ENCODE peak calls at places on chromosomes 1 and 21, in four cellular contexts. K is SK-N-SH, D is GM12878, C is K562. V is an unnamed sample.

GRCh38 chr1:219666242-219666641 is 53.3 kb upstream of the ZC3H11B start:
- DNase-seq in K (no peak), C (no peak), D (no peak), V (no peak)

GRCh38 chr1:53172751-53173498 is 23.7 kb upstream of the CPT2 start:
- DNase-seq in C (peak), D (no peak), K (peak), V (no peak)

GRCh38 chr1:189434461-189434860 is 1043.2 kb downstream of the BRINP3 start:
- DNase-seq in D (no peak), K (no peak), C (no peak), V (no peak)

GRCh38 chr21:44865561-44866280 is 7.8 kb downstream of the PTTG1IP start:
- DNase-seq in K (no peak), C (no peak), D (no peak), V (no peak)

GRCh38 chr1:74822851-74823443 is 90.0 kb downstream of the TYW3 start:
- DNase-seq in C (no peak), K (no peak), D (no peak), V (no peak)

GRCh38 chr21:36980280-36981048 is 14.0 kb upstream of the HLCS start:
- DNase-seq in C (no peak), K (peak), D (no peak), V (peak)

GRCh38 chr1:84090447-84091244 is 53.4 kb upstream of the PRKACB start:
- DNase-seq in D (no peak), K (no peak), C (no peak), V (no peak)

GRCh38 chr1:77940921-77941570 is 37.8 kb downstream of the FUBP1 start:
- DNase-seq in D (no peak), C (no peak), K (no peak), V (no peak)

GRCh38 chr1:222372221-222372620 is 175.7 kb downstream of the HHIPL2 start:
- DNase-seq in K (no peak), C (no peak), D (no peak), V (no peak)

GRCh38 chr1:39080884-39081265 is 54.7 kb downstream of the NDUFS5 start:
- DNase-seq in K (no peak), C (peak), D (no peak), V (peak)

GRCh38 chr1:184664042-184664659 is 90.5 kb downstream of the EDEM3 start:
- DNase-seq in K (peak), C (peak), D (no peak), V (peak)

GRCh38 chr1:6358757-6359567 is 34.6 kb downstream of the ACOT7 start:
- DNase-seq in D (no peak), K (peak), C (no peak), V (no peak)

GRCh38 chr1:161119379-161120061 is 1.6 kb downstream of the NIT1 start:
- DNase-seq in D (no peak), C (peak), K (peak), V (peak)

GRCh38 chr1:26541816-26542711 is 12.5 kb downstream of the RPS6KA1 start:
- DNase-seq in K (peak), D (peak), C (peak), V (peak)

GRCh38 chr1:48469616-48470500 is 2.1 kb downstream of the SPATA6 start:
- DNase-seq in C (no peak), D (no peak), K (no peak), V (no peak)

GRCh38 chr1:54118704-54119103 is 34.1 kb downstream of the CDCP2 start:
- DNase-seq in D (no peak), K (no peak), C (no peak), V (no peak)

GRCh38 chr21:42988234-42988965 is 14.0 kb downstream of the PKNOX1 start:
- DNase-seq in D (no peak), C (no peak), K (no peak), V (no peak)

GRCh38 chr1:38129971-38130370 is 83.4 kb upstream of the POU3F1 start:
- DNase-seq in D (no peak), C (no peak), K (no peak), V (no peak)

GRCh38 chr1:40872266-40872665 is 10.1 kb upstream of the CITED4 start:
- DNase-seq in K (no peak), C (no peak), D (no peak), V (no peak)

GRCh38 chr1:14980801-14981200 is 172.7 kb upstream of the TMEM51 start:
- DNase-seq in K (no peak), D (no peak), C (peak), V (no peak)

GRCh38 chr1:19120070-19120469 is 90.0 kb downstream of the UBR4 start:
- DNase-seq in K (no peak), C (no peak), D (no peak), V (no peak)

GRCh38 chr1:226310637-226311195 is 1.8 kb upstream of the LIN9 start:
- DNase-seq in K (no peak), C (peak), D (no peak), V (no peak)

GRCh38 chr21:40847956-40848355 is 998 bp upstream of the DSCAM start:
- DNase-seq in K (no peak), D (no peak), C (no peak), V (no peak)

GRCh38 chr21:41740604-41741252 is 26.1 kb downstream of the RIPK4 start:
- DNase-seq in K (no peak), C (no peak), D (no peak), V (no peak)

GRCh38 chr1:147171399-147172167 is 687 bp downstream of the PRKAB2 start:
- DNase-seq in K (peak), C (peak), D (no peak), V (no peak)

GRCh38 chr1:117166076-117166475 is 44.5 kb upstream of the TRIM45 start:
- DNase-seq in D (no peak), C (no peak), K (no peak), V (no peak)

GRCh38 chr1:235049217-235049616 is 79.4 kb downstream of the TOMM20 start:
- DNase-seq in C (no peak), D (no peak), K (no peak), V (no peak)

GRCh38 chr1:22712502-22713271 is 2.0 kb downstream of the EPHB2 start:
- DNase-seq in K (peak), C (no peak), D (no peak), V (no peak)

GRCh38 chr1:159914252-159915018 is 10.9 kb downstream of the TAGLN2 start:
- DNase-seq in C (no peak), K (no peak), D (no peak), V (no peak)

GRCh38 chr1:219273088-219273686 is 99.5 kb downstream of the LYPLAL1 start:
- DNase-seq in D (no peak), K (no peak), C (no peak), V (no peak)

GRCh38 chr1:41939194-41939593 is 20.5 kb upstream of the HIVEP3 start:
- DNase-seq in C (no peak), K (no peak), D (no peak), V (peak)

GRCh38 chr21:43991447-43991991 is 20.6 kb upstream of the TRAPPC10 start:
- DNase-seq in D (no peak), C (no peak), K (no peak), V (no peak)

GRCh38 chr1:204342310-204342709 is 17.4 kb downstream of the PLEKHA6 start:
- DNase-seq in D (no peak), C (no peak), K (no peak), V (no peak)

GRCh38 chr21:34794686-34795085 is 125.9 kb downstream of the CLIC6 start:
- DNase-seq in D (no peak), K (no peak), C (no peak), V (no peak)

GRCh38 chr1:20896824-20897223 is 109.7 kb upstream of the HP1BP3 start:
- DNase-seq in K (no peak), D (no peak), C (no peak), V (no peak)

GRCh38 chr1:172266528-172267174 is 153.8 kb upstream of the C1orf105 start:
- DNase-seq in D (no peak), C (no peak), K (no peak), V (no peak)

GRCh38 chr1:28127617-28128257 is 39.3 kb upstream of the EYA3 start:
- DNase-seq in D (peak), K (no peak), C (no peak), V (no peak)

GRCh38 chr21:17495680-17496079 is 17.2 kb upstream of the CXADR start:
- DNase-seq in C (no peak), K (no peak), D (no peak), V (no peak)

GRCh38 chr1:118990513-118991131 is 2.5 kb upstream of the TBX15 start:
- DNase-seq in D (no peak), K (no peak), C (no peak), V (no peak)

GRCh38 chr1:118992868-118993711 is 4.9 kb upstream of the TBX15 start:
- DNase-seq in K (no peak), D (no peak), C (no peak), V (peak)

GRCh38 chr1:118992426-118992825 is 4.3 kb upstream of the TBX15 start:
- DNase-seq in C (no peak), D (no peak), K (no peak), V (no peak)

GRCh38 chr1:118989878-118990378 is 1.8 kb upstream of the TBX15 start:
- DNase-seq in K (no peak), C (no peak), D (no peak), V (peak)

GRCh38 chr1:118991448-118991847 is 3.3 kb upstream of the TBX15 start:
- DNase-seq in D (no peak), C (no peak), K (no peak), V (no peak)
- TF ChIP-seq USF1 in D (no peak), C (no peak), K (no peak), V (no peak)

GRCh38 chr1:183209533-183210158 is 23.6 kb downstream of the LAMC2 start:
- DNase-seq in K (no peak), D (no peak), C (no peak), V (no peak)
- TF ChIP-seq USF1 in K (no peak), D (no peak), C (no peak), V (no peak)

DNA sequence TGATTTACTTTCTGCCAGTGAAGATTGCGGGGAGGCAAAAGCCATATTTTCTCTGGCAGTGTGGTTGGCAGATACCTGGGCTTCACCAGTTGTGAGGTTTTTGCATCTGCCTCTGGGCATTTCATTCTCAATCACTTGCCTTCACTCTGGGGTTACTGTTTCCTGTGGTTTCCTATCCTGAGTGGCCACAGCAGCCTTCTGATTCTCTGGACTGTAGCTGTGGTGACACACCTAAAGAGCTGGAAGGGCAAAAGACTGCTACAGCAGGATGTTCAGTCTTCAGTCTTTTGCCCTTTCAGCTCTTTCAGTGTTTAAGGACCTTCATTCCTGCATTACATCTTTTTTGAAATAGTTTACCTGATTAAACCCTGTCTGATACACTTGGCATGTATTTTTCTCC is 50.5 kb upstream of the GPR52 start:
- DNase-seq in K (no peak), C (no peak), D (no peak), V (no peak)
- TF ChIP-seq USF1 in K (no peak), C (no peak), D (no peak), V (no peak)

DNA sequence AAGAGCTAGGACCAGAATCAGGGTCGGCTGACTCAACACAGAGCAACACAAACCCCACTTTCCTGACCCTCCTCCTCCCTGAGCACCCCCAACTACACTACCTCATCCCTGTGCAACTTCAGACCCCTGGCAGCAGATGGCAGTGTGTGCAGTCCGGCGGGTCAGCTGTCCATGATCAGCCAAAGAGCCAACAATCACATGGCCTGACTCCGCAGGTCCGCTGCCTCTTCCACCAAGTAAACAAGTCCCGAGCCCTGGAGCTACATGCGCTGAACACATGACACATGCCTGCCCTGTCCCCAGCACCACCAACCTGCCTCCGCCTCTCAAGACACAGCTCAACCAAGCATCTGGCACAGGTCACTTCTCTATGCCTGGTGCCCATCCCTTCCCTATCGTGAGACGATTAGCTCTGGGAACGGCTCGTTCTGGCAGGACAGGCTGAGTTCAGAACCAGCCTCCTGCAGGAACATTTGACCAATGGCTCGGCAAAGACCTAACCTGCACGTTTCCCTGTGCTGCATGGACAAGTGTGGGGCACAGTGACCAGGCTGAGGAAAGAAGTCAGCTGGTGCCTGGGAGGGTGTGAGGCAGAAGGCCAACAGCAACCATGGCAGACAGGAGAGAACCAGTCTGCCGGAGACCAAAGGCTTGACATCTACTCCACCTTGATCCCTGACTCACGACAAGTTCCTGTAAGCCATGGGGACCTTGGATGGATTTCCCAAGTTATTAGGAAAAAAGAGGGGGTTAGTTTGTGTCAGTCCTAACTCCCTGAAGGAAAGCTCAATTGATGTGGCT is 60.3 kb downstream of the CD46 start:
- DNase-seq in C (peak), K (peak), D (no peak), V (peak)
- TF ChIP-seq USF1 in C (peak), K (no peak), D (no peak), V (peak)

GRCh38 chr1:70278710-70279109 is 57.5 kb downstream of the SRSF11 start:
- DNase-seq in C (no peak), K (no peak), D (no peak), V (no peak)

GRCh38 chr1:70290248-70290647 is 64.3 kb downstream of the ANKRD13C start:
- DNase-seq in D (no peak), C (no peak), K (no peak), V (no peak)

GRCh38 chr1:70286453-70286852 is 65.3 kb downstream of the SRSF11 start:
- DNase-seq in D (no peak), K (no peak), C (no peak), V (no peak)

GRCh38 chr1:70288171-70288570 is 66.4 kb downstream of the ANKRD13C start:
- DNase-seq in K (no peak), C (no peak), D (no peak), V (no peak)

GRCh38 chr1:70284366-70284765 is 63.2 kb downstream of the SRSF11 start:
- DNase-seq in C (no peak), D (no peak), K (no peak), V (no peak)
- TF ChIP-seq USF1 in C (no peak), D (no peak), K (no peak), V (no peak)

GRCh38 chr1:215555531-215555930 is 11.6 kb upstream of the KCTD3 start:
- DNase-seq in C (no peak), K (no peak), D (no peak), V (no peak)

GRCh38 chr1:215557992-215558626 is 9.0 kb upstream of the KCTD3 start:
- DNase-seq in D (no peak), C (no peak), K (no peak), V (no peak)

GRCh38 chr1:215557504-215557903 is 9.6 kb upstream of the KCTD3 start:
- DNase-seq in K (no peak), D (no peak), C (no peak), V (no peak)

GRCh38 chr1:215554865-215555264 is 12.2 kb upstream of the KCTD3 start:
- DNase-seq in D (no peak), K (no peak), C (no peak), V (no peak)

DNA sequence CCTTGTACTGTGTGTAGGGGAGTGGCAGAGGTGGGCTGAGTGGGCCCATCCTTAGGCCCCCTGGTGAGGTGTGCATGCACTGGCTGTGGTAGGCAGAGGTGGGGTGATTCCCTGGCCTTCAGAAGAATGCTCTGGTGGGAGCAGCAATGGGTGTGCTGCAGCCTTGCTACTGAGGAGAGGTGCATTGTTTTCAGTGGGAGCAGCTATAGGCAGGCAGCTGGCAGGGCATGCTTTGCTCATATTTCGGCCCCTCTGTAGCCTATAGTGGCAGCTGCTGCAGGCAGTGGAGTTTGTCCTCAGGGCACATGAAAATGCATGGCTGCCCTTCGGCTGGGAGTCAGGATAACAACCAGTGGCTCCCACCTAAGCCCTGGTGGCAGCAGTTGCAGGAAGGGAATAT is 10.1 kb upstream of the KCTD3 start:
- DNase-seq in D (no peak), K (no peak), C (no peak), V (no peak)
- TF ChIP-seq USF1 in D (no peak), K (no peak), C (no peak), V (no peak)

GRCh38 chr1:16243936-16244649 is 7.1 kb upstream of the CPLANE2 start:
- DNase-seq in K (peak), D (peak), C (peak), V (peak)

GRCh38 chr1:16243408-16243690 is 6.4 kb upstream of the CPLANE2 start:
- DNase-seq in C (no peak), D (no peak), K (no peak), V (no peak)

GRCh38 chr1:16246961-16247360 is 10.0 kb upstream of the CPLANE2 start:
- DNase-seq in D (no peak), K (no peak), C (no peak), V (no peak)

GRCh38 chr1:16244650-16245285 is 7.8 kb upstream of the CPLANE2 start:
- DNase-seq in D (no peak), K (no peak), C (no peak), V (no peak)

DNA sequence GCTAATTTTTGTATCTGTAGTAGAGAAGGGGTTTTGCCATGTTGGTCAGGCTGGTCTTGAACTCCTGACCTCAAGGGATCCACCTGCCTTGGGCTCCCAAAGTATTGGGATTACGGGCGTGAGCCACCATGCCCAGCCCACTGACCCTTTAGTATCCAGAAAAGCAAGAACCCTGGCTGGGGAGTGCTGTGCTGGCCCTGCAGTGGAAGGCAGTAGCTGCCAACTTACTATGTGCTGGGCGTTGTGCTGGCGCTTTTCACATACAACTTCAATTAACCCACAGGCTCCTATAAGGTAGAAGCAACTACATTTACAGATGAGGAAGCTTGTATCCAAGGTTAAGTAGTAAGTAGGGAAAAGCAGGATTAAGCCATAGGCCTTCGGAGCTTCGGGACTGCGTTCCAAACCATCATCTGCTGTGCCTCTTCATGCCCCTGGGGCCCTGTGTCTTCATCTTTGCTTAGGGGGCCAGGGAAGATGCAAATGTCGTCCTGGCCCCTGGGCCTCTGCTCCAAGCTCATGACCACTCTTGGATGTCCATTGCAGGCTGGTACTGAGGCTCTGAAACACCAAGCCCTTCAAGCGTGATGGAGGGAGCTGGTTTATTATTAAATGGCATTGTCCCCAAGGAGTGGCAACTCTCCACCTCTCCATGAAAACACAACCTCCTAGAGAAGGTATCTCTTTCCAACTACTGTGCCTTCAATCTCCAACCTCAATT is 8.7 kb upstream of the CPLANE2 start:
- DNase-seq in C (no peak), K (no peak), D (no peak), V (no peak)
- TF ChIP-seq USF1 in C (no peak), K (no peak), D (no peak), V (no peak)

DNA sequence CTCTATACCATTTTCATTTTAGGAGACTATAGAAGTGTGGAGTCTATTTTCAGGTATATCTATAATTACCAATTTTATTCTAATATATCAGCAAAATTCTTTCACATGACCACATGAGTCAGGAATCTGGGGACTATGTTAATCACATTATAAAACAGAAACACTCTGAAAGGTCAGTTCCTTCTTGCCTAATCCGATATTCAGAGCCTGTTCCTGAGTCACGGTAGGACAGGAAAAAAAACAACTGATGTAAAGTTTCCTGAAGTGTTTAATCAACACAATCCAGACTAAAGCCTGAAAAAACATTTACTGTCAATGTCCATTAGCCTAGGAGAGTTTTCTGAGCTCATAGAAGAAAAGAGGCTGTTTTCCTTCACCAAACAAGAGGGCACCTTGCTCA is 1902.3 kb downstream of the NCAM2 start:
- DNase-seq in D (no peak), K (peak), C (no peak), V (no peak)
- TF ChIP-seq USF1 in D (no peak), K (no peak), C (no peak), V (no peak)